ENCODE peak calls at places on chromosomes 6 and 20, in ten cellular contexts. S is cardiac fibroblast; Z is HepG2; Q is left lung; X is CD8-positive, alpha-beta T cell; W is endodermal cell; D is choroid plexus epithelial cell; N is stomach; E is GM12865; B is heart left ventricle. F is an unnamed sample.

GRCh38 chr6:77415706-77416105 is 47.6 kb downstream of the HTR1B start:
- DNase-seq in S (no peak), Z (no peak), Q (no peak), X (no peak), W (no peak), D (no peak), N (no peak), E (no peak), B (no peak), F (no peak)

GRCh38 chr6:118679293-118679692 is 27.9 kb upstream of the CEP85L start:
- DNase-seq in S (peak), Z (no peak), Q (no peak), X (no peak), W (no peak), D (peak), N (no peak), E (no peak), B (no peak), F (peak)

GRCh38 chr6:75217203-75217602 is 11.3 kb upstream of the COL12A1 start:
- DNase-seq in S (peak), Z (no peak), Q (no peak), X (no peak), W (no peak), D (peak), N (no peak), E (no peak), B (no peak), F (peak)

GRCh38 chr20:24572862-24573261 is 103.4 kb downstream of the SYNDIG1 start:
- DNase-seq in S (no peak), Z (no peak), Q (no peak), X (no peak), W (no peak), D (no peak), N (no peak), E (no peak), B (no peak), F (no peak)

GRCh38 chr6:85449388-85449817 is 480 bp upstream of the NT5E start:
- DNase-seq in S (peak), Z (no peak), Q (no peak), X (peak), W (no peak), D (peak), N (no peak), E (peak), B (no peak), F (peak)

GRCh38 chr6:26217714-26218075 is 130.5 kb downstream of the HFE start:
- DNase-seq in S (peak), Z (no peak), Q (no peak), X (no peak), W (peak), D (peak), N (no peak), E (peak), B (no peak), F (peak)

GRCh38 chr6:158799051-158799792 is 19.9 kb downstream of the EZR start:
- DNase-seq in S (peak), Z (peak), Q (no peak), X (no peak), W (peak), D (peak), N (peak), E (no peak), B (no peak), F (peak)

GRCh38 chr6:147712841-147713240 is 204.4 kb downstream of the SAMD5 start:
- DNase-seq in S (no peak), Z (no peak), Q (no peak), X (no peak), W (no peak), D (peak), N (no peak), E (no peak), B (no peak), F (no peak)

GRCh38 chr6:44327096-44327495 is 13.9 kb upstream of the AARS2 start:
- DNase-seq in S (no peak), Z (no peak), Q (no peak), X (no peak), W (no peak), D (no peak), N (no peak), E (no peak), B (no peak), F (no peak)

GRCh38 chr6:52020961-52021570 is 66.3 kb downstream of the PKHD1 start:
- DNase-seq in S (peak), Z (peak), Q (no peak), X (no peak), W (no peak), D (peak), N (no peak), E (peak), B (no peak), F (peak)

GRCh38 chr20:51447097-51447764 is 95.3 kb downstream of the NFATC2 start:
- DNase-seq in S (peak), Z (peak), Q (no peak), X (no peak), W (no peak), D (peak), N (no peak), E (no peak), B (peak), F (peak)

GRCh38 chr6:134247271-134247833 is 70.6 kb downstream of the SGK1 start:
- DNase-seq in S (no peak), Z (no peak), Q (no peak), X (peak), W (no peak), D (no peak), N (no peak), E (peak), B (no peak), F (no peak)

GRCh38 chr20:5220334-5221077 is 93.7 kb downstream of the CDS2 start:
- DNase-seq in S (no peak), Z (no peak), Q (no peak), X (no peak), W (no peak), D (no peak), N (no peak), E (no peak), B (no peak), F (no peak)

GRCh38 chr20:9600562-9600961 is 86.2 kb downstream of the LAMP5 start:
- DNase-seq in S (no peak), Z (no peak), Q (no peak), X (no peak), W (peak), D (no peak), N (no peak), E (no peak), B (no peak), F (no peak)

GRCh38 chr6:150142304-150142656 is 564 bp upstream of the PPP1R14C start:
- DNase-seq in S (peak), Z (no peak), Q (peak), X (no peak), W (no peak), D (peak), N (no peak), E (no peak), B (no peak), F (no peak)

GRCh38 chr6:81832304-81832703 is 79.8 kb upstream of the TENT5A start:
- DNase-seq in S (no peak), Z (no peak), Q (no peak), X (no peak), W (no peak), D (no peak), N (no peak), E (no peak), B (no peak), F (no peak)

GRCh38 chr6:109202409-109203264 is 107.3 kb downstream of the CEP57L1 start:
- DNase-seq in S (no peak), Z (no peak), Q (no peak), X (no peak), W (no peak), D (no peak), N (no peak), E (no peak), B (no peak), F (no peak)

GRCh38 chr6:80537321-80537972 is 431.0 kb downstream of the BCKDHB start:
- DNase-seq in S (no peak), Z (no peak), Q (no peak), X (no peak), W (no peak), D (no peak), N (no peak), E (no peak), B (no peak), F (no peak)

GRCh38 chr6:70124882-70125535 is 177.9 kb downstream of the COL9A1 start:
- DNase-seq in S (peak), Z (no peak), Q (no peak), X (no peak), W (no peak), D (peak), N (no peak), E (no peak), B (no peak), F (peak)

GRCh38 chr6:30759575-30760239 is 15.4 kb upstream of the IER3 start:
- DNase-seq in S (peak), Z (peak), Q (no peak), X (no peak), W (peak), D (peak), N (no peak), E (peak), B (no peak), F (peak)

GRCh38 chr20:22248052-22248667 is 336.2 kb downstream of the FOXA2 start:
- DNase-seq in S (no peak), Z (peak), Q (no peak), X (no peak), W (peak), D (peak), N (no peak), E (peak), B (no peak), F (peak)

GRCh38 chr6:79307321-79308036 is 73.0 kb upstream of the HMGN3 start:
- DNase-seq in S (no peak), Z (peak), Q (no peak), X (no peak), W (no peak), D (peak), N (no peak), E (no peak), B (no peak), F (no peak)

GRCh38 chr6:7787137-7787575 is 61.3 kb downstream of the BMP6 start:
- DNase-seq in S (peak), Z (no peak), Q (no peak), X (no peak), W (no peak), D (peak), N (no peak), E (no peak), B (no peak), F (peak)

GRCh38 chr6:54846857-54847721 is 518 bp downstream of the FAM83B start:
- DNase-seq in S (peak), Z (no peak), Q (no peak), X (no peak), W (peak), D (no peak), N (no peak), E (no peak), B (no peak), F (no peak)

GRCh38 chr6:22153384-22154158 is 143.3 kb downstream of the PRL start:
- DNase-seq in S (no peak), Z (no peak), Q (no peak), X (no peak), W (no peak), D (no peak), N (no peak), E (peak), B (no peak), F (no peak)

GRCh38 chr20:45070932-45071632 is 29.8 kb downstream of the KCNS1 start:
- DNase-seq in S (peak), Z (no peak), Q (no peak), X (no peak), W (no peak), D (peak), N (no peak), E (no peak), B (no peak), F (no peak)

GRCh38 chr20:41249371-41249770 is 68.2 kb downstream of the ZHX3 start:
- DNase-seq in S (peak), Z (no peak), Q (peak), X (no peak), W (no peak), D (peak), N (no peak), E (peak), B (peak), F (peak)

GRCh38 chr6:15411766-15412165 is 165.9 kb downstream of the JARID2 start:
- DNase-seq in S (no peak), Z (no peak), Q (no peak), X (no peak), W (no peak), D (no peak), N (no peak), E (no peak), B (no peak), F (no peak)

GRCh38 chr6:158654960-158655485 is 5.2 kb downstream of the SYTL3 start:
- DNase-seq in S (peak), Z (no peak), Q (no peak), X (no peak), W (peak), D (peak), N (no peak), E (no peak), B (no peak), F (peak)

GRCh38 chr20:29410805-29411457 is 1846.5 kb upstream of the DEFB115 start:
- DNase-seq in S (no peak), Z (no peak), Q (no peak), X (no peak), W (no peak), D (no peak), N (no peak), E (no peak), B (no peak), F (no peak)

GRCh38 chr6:88166493-88166900 is 350 bp upstream of the CNR1 start:
- DNase-seq in S (no peak), Z (no peak), Q (no peak), X (no peak), W (peak), D (no peak), N (no peak), E (peak), B (no peak), F (no peak)

GRCh38 chr6:81901589-81901988 is 149.1 kb upstream of the TENT5A start:
- DNase-seq in S (peak), Z (no peak), Q (peak), X (no peak), W (no peak), D (no peak), N (no peak), E (no peak), B (no peak), F (no peak)

GRCh38 chr6:168100011-168100802 is 21.2 kb upstream of the FRMD1 start:
- DNase-seq in S (no peak), Z (no peak), Q (no peak), X (no peak), W (no peak), D (no peak), N (no peak), E (no peak), B (peak), F (no peak)

GRCh38 chr20:9989066-9989724 is 45.6 kb upstream of the ANKEF1 start:
- DNase-seq in S (peak), Z (no peak), Q (no peak), X (no peak), W (no peak), D (peak), N (no peak), E (no peak), B (no peak), F (peak)

GRCh38 chr20:23509580-23509913 is 18.6 kb downstream of the CST8 start:
- DNase-seq in S (no peak), Z (no peak), Q (no peak), X (no peak), W (no peak), D (no peak), N (no peak), E (no peak), B (no peak), F (no peak)

GRCh38 chr20:45469336-45470261 is at the start of gene WFDC2:
- DNase-seq in S (no peak), Z (no peak), Q (peak), X (no peak), W (peak), D (no peak), N (peak), E (no peak), B (no peak), F (no peak)

GRCh38 chr20:62368303-62368628 is 1.2 kb upstream of the LAMA5 start:
- DNase-seq in S (no peak), Z (no peak), Q (no peak), X (no peak), W (no peak), D (no peak), N (no peak), E (no peak), B (no peak), F (no peak)
- H3K4me3 ChIP-seq in S (no peak), Z (peak), Q (no peak), X (no peak), W (peak), D (no peak), N (peak), E (no peak), B (peak), F (no peak)

GRCh38 chr6:4466260-4466659 is 309.9 kb upstream of the CDYL start:
- DNase-seq in S (peak), Z (no peak), Q (peak), X (no peak), W (no peak), D (peak), N (peak), E (no peak), B (no peak), F (peak)
- TF ChIP-seq CTCF in S (no peak), Z (no peak), Q (no peak), X (no peak), W (no peak), D (no peak), N (no peak), E (no peak), B (no peak), F (no peak)

DNA sequence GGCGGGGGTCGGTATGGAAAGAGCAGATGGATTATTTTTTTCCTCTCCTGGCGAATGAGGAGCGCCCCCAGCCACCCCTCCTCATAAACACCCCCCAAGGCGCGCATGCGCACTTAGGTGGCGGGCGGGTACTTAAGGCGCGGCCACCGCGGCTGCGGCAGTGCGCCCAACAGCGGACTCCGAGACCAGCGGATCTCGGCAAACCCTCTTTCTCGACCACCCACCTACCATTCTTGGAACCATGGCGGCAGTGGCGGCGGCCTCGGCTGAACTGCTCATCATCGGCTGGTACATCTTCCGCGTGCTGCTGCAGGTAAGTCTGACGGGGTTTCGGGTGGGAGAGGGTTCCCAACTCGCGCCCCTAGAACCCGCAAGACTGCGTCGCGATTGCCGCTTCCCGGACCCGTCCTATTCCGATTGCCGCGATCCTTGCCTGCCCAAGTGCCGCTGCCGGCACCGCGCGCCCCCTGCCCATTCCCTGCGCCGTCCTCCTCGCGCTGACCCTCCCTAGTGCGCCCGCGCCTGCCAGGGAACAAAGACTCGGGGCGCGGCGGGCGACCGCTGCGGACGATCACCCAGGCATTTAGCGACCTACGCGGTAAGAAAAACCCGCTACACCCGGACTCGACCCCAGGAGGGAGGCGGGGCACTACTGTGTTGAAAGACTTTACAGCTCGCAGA is at the start of gene NNAT:
- DNase-seq in S (no peak), Z (no peak), Q (no peak), X (no peak), W (no peak), D (no peak), N (peak), E (no peak), B (no peak), F (no peak)
- H3K4me3 ChIP-seq in S (no peak), Z (no peak), Q (peak), X (no peak), W (peak), D (peak), N (peak), E (no peak), B (peak), F (peak)

GRCh38 chr20:15867899-15868298 is 705.3 kb downstream of the KIF16B start:
- DNase-seq in S (no peak), Z (peak), Q (no peak), X (no peak), W (peak), D (no peak), N (no peak), E (no peak), B (no peak), F (no peak)
- TF ChIP-seq CTCF in S (no peak), Z (peak), Q (no peak), X (no peak), W (peak), D (peak), N (no peak), E (no peak), B (no peak), F (no peak)

DNA sequence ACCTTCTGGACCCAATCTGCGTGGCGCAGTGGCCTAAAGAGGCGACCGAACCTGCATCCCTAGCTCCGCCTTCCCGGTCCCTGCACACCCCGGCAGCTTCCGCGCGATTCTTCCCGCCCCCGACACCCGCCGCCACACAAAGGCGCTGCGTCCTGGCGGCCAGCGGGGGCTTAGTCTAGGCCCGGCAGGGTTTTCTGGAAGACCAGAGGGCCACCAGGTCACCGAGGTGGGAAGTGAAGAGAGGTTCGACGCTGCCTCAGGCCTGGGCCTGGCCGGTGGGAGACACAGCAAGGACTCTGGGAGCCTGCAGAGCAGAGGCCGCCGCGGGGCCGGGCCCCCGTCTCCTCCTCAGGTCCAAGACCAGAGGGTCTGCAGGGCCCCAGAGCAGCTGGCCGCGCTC is 154.9 kb downstream of the OR2B2 start:
- DNase-seq in S (peak), Z (no peak), Q (peak), X (peak), W (peak), D (no peak), N (peak), E (peak), B (peak), F (no peak)
- H3K4me3 ChIP-seq in S (no peak), Z (no peak), Q (peak), X (peak), W (peak), D (peak), N (peak), E (peak), B (peak), F (peak)

GRCh38 chr6:33164665-33165373 is 27.4 kb downstream of the COL11A2 start:
- DNase-seq in S (no peak), Z (no peak), Q (peak), X (no peak), W (peak), D (no peak), N (no peak), E (no peak), B (no peak), F (no peak)
- TF ChIP-seq CTCF in S (no peak), Z (no peak), Q (no peak), X (no peak), W (no peak), D (no peak), N (no peak), E (no peak), B (no peak), F (no peak)

F was measured in astrocyte of the spinal cord.